ENCODE peak calls at places on chromosomes 1 and 21, in eight cellular contexts. B, T, I, N, F, Q, K and V are unnamed samples.

GRCh38 chr1:89670168-89670567 is 37.2 kb downstream of the LRRC8C start:
- DNase-seq in B (no peak), T (no peak), I (no peak), N (no peak), F (no peak), Q (no peak), K (no peak), V (no peak)

GRCh38 chr1:227227761-227228160 is 90.5 kb downstream of the CDC42BPA start:
- DNase-seq in B (no peak), T (no peak), I (no peak), N (no peak), F (no peak), Q (no peak), K (no peak), V (no peak)

GRCh38 chr1:214445846-214446614 is 105.4 kb downstream of the PTPN14 start:
- DNase-seq in B (no peak), T (no peak), I (no peak), N (no peak), F (no peak), Q (no peak), K (peak), V (no peak)

GRCh38 chr1:216216304-216216703 is 206.9 kb downstream of the USH2A start:
- DNase-seq in B (no peak), T (no peak), I (no peak), N (no peak), F (no peak), Q (no peak), K (no peak), V (no peak)

GRCh38 chr1:21666572-21667320 is 2.4 kb downstream of the RAP1GAP start:
- DNase-seq in B (no peak), T (peak), I (no peak), N (no peak), F (no peak), Q (no peak), K (no peak), V (no peak)

GRCh38 chr1:66480162-66480561 is 53.8 kb upstream of the SGIP1 start:
- DNase-seq in B (no peak), T (no peak), I (no peak), N (no peak), F (no peak), Q (no peak), K (no peak), V (no peak)

GRCh38 chr1:20485527-20486456 is at the start of gene CAMK2N1:
- DNase-seq in B (peak), T (no peak), I (peak), N (no peak), F (peak), Q (peak), K (peak), V (peak)

GRCh38 chr1:68565923-68566322 is 69.0 kb upstream of the DEPDC1 start:
- DNase-seq in B (no peak), T (no peak), I (no peak), N (no peak), F (no peak), Q (no peak), K (no peak), V (no peak)

GRCh38 chr1:108758782-108759181 is 12.3 kb downstream of the STXBP3 start:
- DNase-seq in B (no peak), T (no peak), I (no peak), N (no peak), F (no peak), Q (no peak), K (no peak), V (no peak)

GRCh38 chr1:2488688-2489087 is 12.6 kb downstream of the PLCH2 start:
- DNase-seq in B (no peak), T (no peak), I (no peak), N (no peak), F (no peak), Q (no peak), K (no peak), V (no peak)

GRCh38 chr1:32626176-32626575 is 24.2 kb downstream of the ZBTB8OS start:
- DNase-seq in B (no peak), T (no peak), I (no peak), N (no peak), F (no peak), Q (no peak), K (peak), V (no peak)

GRCh38 chr21:35810431-35810970 is 249.8 kb downstream of the SETD4 start:
- DNase-seq in B (no peak), T (no peak), I (no peak), N (no peak), F (no peak), Q (no peak), K (no peak), V (no peak)

GRCh38 chr21:44773291-44773932 is 28.2 kb downstream of the UBE2G2 start:
- DNase-seq in B (no peak), T (peak), I (no peak), N (no peak), F (no peak), Q (no peak), K (no peak), V (no peak)

GRCh38 chr1:6127587-6128163 is 52.4 kb downstream of the CHD5 start:
- DNase-seq in B (peak), T (no peak), I (peak), N (peak), F (peak), Q (peak), K (peak), V (peak)

GRCh38 chr1:201471772-201472171 is 2.8 kb upstream of the PHLDA3 start:
- DNase-seq in B (no peak), T (no peak), I (no peak), N (no peak), F (no peak), Q (no peak), K (peak), V (no peak)

GRCh38 chr1:92444351-92444750 is 42.4 kb downstream of the GFI1 start:
- DNase-seq in B (no peak), T (no peak), I (no peak), N (no peak), F (no peak), Q (no peak), K (peak), V (no peak)

GRCh38 chr21:38486705-38487104 is 11.6 kb downstream of the ERG start:
- DNase-seq in B (no peak), T (no peak), I (no peak), N (no peak), F (no peak), Q (no peak), K (no peak), V (no peak)

GRCh38 chr1:10890391-10891073 is 94.1 kb upstream of the CASZ1 start:
- DNase-seq in B (no peak), T (no peak), I (no peak), N (no peak), F (no peak), Q (peak), K (no peak), V (no peak)

GRCh38 chr21:43268086-43268803 is 99.4 kb downstream of the CRYAA start:
- DNase-seq in B (no peak), T (no peak), I (peak), N (no peak), F (no peak), Q (peak), K (no peak), V (no peak)

GRCh38 chr1:53115403-53116306 is 26.8 kb downstream of the SLC1A7 start:
- DNase-seq in B (no peak), T (no peak), I (no peak), N (no peak), F (no peak), Q (peak), K (peak), V (no peak)

GRCh38 chr1:1910033-1910465 is 5.0 kb upstream of the CALML6 start:
- DNase-seq in B (no peak), T (no peak), I (no peak), N (no peak), F (no peak), Q (no peak), K (no peak), V (no peak)

GRCh38 chr1:189708674-189709073 is 769.0 kb downstream of the BRINP3 start:
- DNase-seq in B (no peak), T (no peak), I (no peak), N (no peak), F (no peak), Q (peak), K (peak), V (no peak)

GRCh38 chr1:233042834-233043233 is 92.4 kb downstream of the NTPCR start:
- DNase-seq in B (no peak), T (no peak), I (no peak), N (no peak), F (no peak), Q (no peak), K (no peak), V (no peak)

GRCh38 chr1:37323486-37324377 is 150.6 kb upstream of the ZC3H12A start:
- DNase-seq in B (peak), T (no peak), I (no peak), N (no peak), F (no peak), Q (no peak), K (peak), V (no peak)

GRCh38 chr1:92739669-92740524 is 45.0 kb downstream of the EVI5 start:
- DNase-seq in B (no peak), T (no peak), I (no peak), N (no peak), F (no peak), Q (no peak), K (no peak), V (no peak)

GRCh38 chr1:241590734-241591133 is 49.4 kb downstream of the CHML start:
- DNase-seq in B (no peak), T (no peak), I (no peak), N (no peak), F (no peak), Q (no peak), K (no peak), V (no peak)
- H3K27ac ChIP-seq in B (no peak), T (no peak), I (no peak), N (no peak), F (no peak), Q (no peak), K (no peak), V (no peak)

GRCh38 chr1:82778612-82779011 is 977.9 kb downstream of the ADGRL2 start:
- DNase-seq in B (no peak), T (no peak), I (no peak), N (no peak), F (no peak), Q (no peak), K (no peak), V (no peak)

GRCh38 chr1:82777240-82777639 is 976.5 kb downstream of the ADGRL2 start:
- DNase-seq in B (no peak), T (no peak), I (no peak), N (no peak), F (no peak), Q (peak), K (no peak), V (no peak)

GRCh38 chr1:82775402-82776000 is 974.8 kb downstream of the ADGRL2 start:
- DNase-seq in B (no peak), T (no peak), I (peak), N (no peak), F (no peak), Q (no peak), K (no peak), V (no peak)
- TF ChIP-seq CTCF in B (peak), T (no peak), I (peak), N (no peak), F (no peak), Q (peak), K (no peak), V (peak)

DNA sequence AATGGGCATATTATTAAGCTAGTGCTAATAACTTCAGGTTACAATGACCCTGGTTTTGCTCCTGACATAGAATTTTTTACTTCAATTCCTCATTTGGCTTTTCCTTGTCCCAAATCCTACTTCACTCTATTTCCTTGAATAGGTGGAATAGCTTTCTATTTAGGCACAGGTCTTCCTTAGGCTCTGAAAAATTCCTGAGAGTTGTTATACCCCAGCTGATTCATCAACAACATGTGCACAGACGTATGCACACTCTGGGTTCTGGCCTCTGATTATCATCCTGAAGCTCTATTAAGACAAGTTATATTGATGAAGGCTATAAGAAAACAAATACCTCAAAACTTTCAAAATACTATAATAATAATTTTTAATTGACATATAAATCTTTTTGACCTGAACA is 172.4 kb downstream of the NTMT2 start:
- DNase-seq in B (no peak), T (no peak), I (no peak), N (no peak), F (no peak), Q (no peak), K (peak), V (no peak)
- H3K27ac ChIP-seq in B (no peak), T (no peak), I (no peak), N (no peak), F (no peak), Q (no peak), K (no peak), V (no peak)

GRCh38 chr1:207888647-207889046 is 22.3 kb downstream of the CD34 start:
- DNase-seq in B (no peak), T (no peak), I (no peak), N (peak), F (no peak), Q (peak), K (no peak), V (no peak)
- TF ChIP-seq CTCF in B (no peak), T (no peak), I (no peak), N (no peak), F (no peak), Q (no peak), K (no peak), V (no peak)

GRCh38 chr1:115976062-115976899 is at the start of gene SLC22A15:
- DNase-seq in B (peak), T (peak), I (peak), N (peak), F (peak), Q (peak), K (no peak), V (peak)

GRCh38 chr1:115980156-115980555 is 3.8 kb downstream of the SLC22A15 start:
- DNase-seq in B (no peak), T (no peak), I (no peak), N (no peak), F (no peak), Q (no peak), K (no peak), V (no peak)

GRCh38 chr1:115977481-115978258 is 1.4 kb downstream of the SLC22A15 start:
- DNase-seq in B (no peak), T (no peak), I (peak), N (no peak), F (no peak), Q (no peak), K (no peak), V (no peak)

GRCh38 chr1:115976900-115977480 is 677 bp downstream of the SLC22A15 start:
- DNase-seq in B (no peak), T (no peak), I (no peak), N (no peak), F (no peak), Q (no peak), K (no peak), V (no peak)

DNA sequence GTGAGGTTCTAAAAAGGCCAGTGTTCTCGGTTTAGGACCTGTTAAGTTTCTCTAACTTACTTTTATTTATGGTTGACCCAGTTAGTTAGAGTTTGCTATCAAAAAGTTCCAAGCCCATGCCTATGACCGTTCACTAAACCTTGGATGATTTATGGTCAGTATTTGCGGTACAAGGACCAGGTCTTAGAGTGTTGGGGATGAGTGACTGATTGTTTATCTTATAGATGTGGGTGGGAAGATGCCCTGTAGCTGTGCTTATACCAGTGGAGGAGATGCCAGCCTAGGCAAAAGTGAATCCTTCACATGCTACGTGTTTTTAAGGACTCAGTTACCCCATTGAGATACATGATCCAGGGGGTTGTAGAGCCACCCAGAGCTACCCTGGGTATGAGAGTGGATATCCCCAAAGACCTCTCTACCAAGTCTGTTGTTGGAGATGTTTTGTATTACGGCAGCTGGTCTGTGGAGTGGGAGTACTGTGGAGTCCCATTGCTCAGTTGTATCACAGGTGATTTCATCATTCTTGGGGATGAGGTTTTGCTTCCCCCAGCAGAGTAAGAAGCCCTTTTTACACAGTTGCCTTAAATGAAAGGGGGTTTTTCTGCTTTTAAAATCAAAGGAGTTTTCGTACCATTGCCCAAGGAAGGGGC is 2.1 kb downstream of the SLC22A15 start:
- DNase-seq in B (no peak), T (no peak), I (no peak), N (no peak), F (no peak), Q (no peak), K (no peak), V (no peak)
- H3K27ac ChIP-seq in B (no peak), T (peak), I (no peak), N (peak), F (no peak), Q (no peak), K (no peak), V (no peak)

DNA sequence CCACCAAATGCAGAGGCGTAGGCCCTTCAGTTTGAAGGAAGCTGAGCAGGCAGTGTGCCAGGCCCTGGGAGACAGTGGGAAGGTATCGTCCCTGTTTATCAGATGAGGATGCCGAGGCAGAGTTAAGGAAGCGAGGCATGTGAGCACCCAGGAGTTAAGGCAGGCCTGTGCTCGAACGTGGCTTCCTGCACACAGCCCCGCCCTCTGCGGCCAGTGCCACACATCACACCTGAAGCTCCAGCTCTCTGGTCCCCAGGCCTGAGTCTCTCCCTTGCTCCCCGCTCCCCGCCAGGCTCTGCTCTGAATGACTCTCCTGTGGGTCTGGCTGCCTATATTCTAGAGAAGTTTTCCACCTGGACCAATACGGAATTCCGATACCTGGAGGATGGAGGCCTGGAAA is 32.1 kb downstream of the EPHX1 start:
- DNase-seq in B (no peak), T (no peak), I (no peak), N (no peak), F (no peak), Q (no peak), K (no peak), V (no peak)
- TF ChIP-seq CTCF in B (no peak), T (no peak), I (no peak), N (no peak), F (no peak), Q (no peak), K (no peak), V (no peak)

DNA sequence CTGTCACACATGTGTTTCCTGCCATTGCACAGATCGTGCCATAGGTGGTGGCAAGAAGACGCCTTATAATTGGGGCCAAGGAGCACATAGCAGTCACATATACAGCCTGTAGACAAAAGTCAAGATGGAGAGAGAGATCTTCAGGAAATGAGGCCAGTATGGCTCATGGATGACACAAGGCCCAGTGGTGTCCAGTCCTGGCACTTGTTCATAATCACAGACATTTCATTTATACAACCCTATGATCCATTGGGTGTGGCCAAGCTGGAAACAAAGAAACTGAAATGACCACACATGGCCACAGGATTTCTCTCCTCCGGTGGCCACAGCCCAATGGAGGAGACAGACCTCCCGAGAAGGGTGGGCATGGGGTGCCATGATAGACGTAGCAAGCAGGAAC is 78.5 kb upstream of the KAZN start:
- DNase-seq in B (no peak), T (peak), I (no peak), N (no peak), F (no peak), Q (no peak), K (peak), V (no peak)
- H3K27ac ChIP-seq in B (no peak), T (peak), I (peak), N (peak), F (no peak), Q (no peak), K (peak), V (no peak)

DNA sequence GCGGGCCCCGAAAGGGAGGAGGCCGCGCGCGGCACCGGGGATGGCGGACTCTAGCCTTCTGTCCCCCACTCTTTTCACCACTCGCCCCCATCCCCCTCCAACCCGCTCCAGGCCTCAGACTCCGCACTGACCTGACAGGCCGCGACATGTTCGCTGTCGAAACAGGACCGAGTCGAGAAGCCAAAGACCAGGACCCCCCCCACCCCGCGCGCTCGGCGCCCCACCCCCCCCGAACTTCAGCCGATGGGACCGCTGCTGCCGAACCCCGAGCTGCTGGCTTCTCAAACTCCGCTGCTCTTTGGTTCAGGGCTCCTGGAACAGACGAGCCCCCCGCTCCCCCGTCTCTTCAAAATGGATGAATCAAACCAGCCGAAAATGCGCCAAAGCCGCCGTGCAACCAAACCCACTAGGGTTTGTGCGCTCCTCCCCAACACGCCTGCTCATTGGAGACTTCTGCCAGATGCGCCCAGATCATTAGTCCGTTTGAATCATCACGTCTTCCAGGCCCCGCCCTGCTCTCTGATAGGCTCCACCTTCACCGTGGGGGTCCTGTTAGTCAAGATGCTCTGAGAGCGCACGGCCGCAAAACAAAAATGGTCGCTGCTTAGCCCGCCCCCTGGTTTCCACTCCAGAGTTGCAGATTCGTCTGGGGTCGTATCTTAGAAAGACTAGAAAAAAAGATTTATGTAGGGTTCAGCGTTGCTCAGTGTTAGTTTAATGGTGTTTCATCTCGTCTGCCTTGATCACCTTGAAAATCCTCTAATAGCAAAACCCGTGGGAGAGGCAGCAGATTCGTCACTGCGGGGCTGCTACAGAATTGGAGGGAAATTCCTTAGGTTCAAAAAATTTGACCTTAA is at the start of gene NUCKS1:
- DNase-seq in B (peak), T (peak), I (peak), N (peak), F (peak), Q (peak), K (peak), V (peak)
- TF ChIP-seq CTCF in B (peak), T (no peak), I (no peak), N (peak), F (no peak), Q (peak), K (no peak), V (no peak)

GRCh38 chr1:200040516-200041138 is 13.1 kb downstream of the NR5A2 start:
- DNase-seq in B (no peak), T (peak), I (no peak), N (no peak), F (no peak), Q (no peak), K (no peak), V (no peak)
- H3K27ac ChIP-seq in B (no peak), T (peak), I (peak), N (peak), F (no peak), Q (no peak), K (no peak), V (no peak)